ENCODE peak calls at places on chromosome 22, in four cellular contexts. W is CD4-positive, CD25-positive, alpha-beta regulatory T cell; Y is CD8-positive, alpha-beta T cell; E is neuronal stem cell. P is an unnamed sample.

GRCh38 chr22:31977141-31977781 is 32.9 kb downstream of the YWHAH start:
- DNase-seq in W (peak), Y (peak), E (peak), P (no peak)

GRCh38 chr22:31680764-31681624 is 19.0 kb upstream of the PISD start:
- DNase-seq in W (no peak), Y (no peak), E (no peak), P (no peak)

GRCh38 chr22:26487996-26488395 is 4.3 kb downstream of the SRRD start:
- DNase-seq in W (no peak), Y (no peak), E (no peak), P (no peak)

GRCh38 chr22:24578355-24579241 is 14.3 kb downstream of the LRRC75B start:
- DNase-seq in W (no peak), Y (no peak), E (no peak), P (no peak)

GRCh38 chr22:29799217-29799680 is 32.1 kb downstream of the UQCR10 start:
- DNase-seq in W (no peak), Y (no peak), E (no peak), P (peak)

GRCh38 chr22:41181349-41182241 is 23.5 kb upstream of the L3MBTL2 start:
- DNase-seq in W (no peak), Y (no peak), E (no peak), P (peak)

GRCh38 chr22:43402128-43402527 is 9.7 kb upstream of the MPPED1 start:
- DNase-seq in W (no peak), Y (no peak), E (no peak), P (no peak)

GRCh38 chr22:33888821-33889220 is 31.5 kb downstream of the LARGE1 start:
- DNase-seq in W (no peak), Y (no peak), E (no peak), P (no peak)

GRCh38 chr22:22201185-22201924 is 43.2 kb upstream of the VPREB1 start:
- DNase-seq in W (no peak), Y (no peak), E (peak), P (no peak)

GRCh38 chr22:36211237-36211881 is 9.8 kb upstream of the APOL4 start:
- DNase-seq in W (no peak), Y (no peak), E (no peak), P (peak)
- H3K27ac ChIP-seq in W (no peak), Y (no peak), E (no peak), P (no peak)

GRCh38 chr22:23453277-23453676 is 126.8 kb downstream of the IGLL1 start:
- DNase-seq in W (no peak), Y (no peak), E (no peak), P (no peak)
- H3K27ac ChIP-seq in W (no peak), Y (no peak), E (no peak), P (no peak)

DNA sequence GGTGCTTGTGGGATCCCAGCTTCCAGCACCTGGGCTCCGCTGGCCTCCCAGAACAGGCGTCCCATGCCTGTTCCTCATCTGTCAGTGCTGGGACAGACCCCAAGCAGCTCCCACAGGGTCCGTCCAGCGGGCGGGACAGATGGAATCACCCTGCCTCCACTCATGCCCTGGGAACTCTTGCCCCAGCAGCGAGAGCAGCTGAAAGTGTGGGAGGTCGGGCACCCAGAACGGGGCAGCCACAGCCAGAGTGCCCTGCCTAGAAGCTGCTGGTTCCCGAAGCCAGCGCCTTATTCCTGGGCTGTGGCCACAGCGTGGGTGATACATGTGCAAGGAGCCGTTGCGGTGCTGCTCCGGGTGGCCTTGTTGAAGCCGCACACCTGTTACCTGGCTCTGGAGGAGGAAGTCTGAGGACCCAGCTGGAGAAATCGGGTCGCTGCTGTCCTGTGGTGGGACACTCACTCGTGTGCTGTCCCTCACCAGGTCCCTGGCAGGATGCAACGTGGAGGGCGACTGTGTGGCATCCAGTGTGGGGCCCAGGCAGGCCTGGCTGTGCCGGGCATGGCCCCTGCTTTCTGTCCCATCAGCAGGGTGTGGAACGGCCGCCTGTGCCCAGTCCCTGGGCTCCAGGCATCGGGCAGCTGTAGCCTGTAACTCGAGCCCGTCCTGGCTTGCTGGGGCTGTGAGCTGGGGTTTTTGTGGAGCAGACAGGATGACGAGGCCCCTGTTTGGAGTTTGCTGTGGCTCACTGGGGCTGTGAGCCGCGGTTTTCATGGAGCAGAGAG is 16.2 kb downstream of the GRAMD4 start:
- DNase-seq in W (no peak), Y (no peak), E (no peak), P (peak)
- H3K27ac ChIP-seq in W (no peak), Y (no peak), E (peak), P (peak)

DNA sequence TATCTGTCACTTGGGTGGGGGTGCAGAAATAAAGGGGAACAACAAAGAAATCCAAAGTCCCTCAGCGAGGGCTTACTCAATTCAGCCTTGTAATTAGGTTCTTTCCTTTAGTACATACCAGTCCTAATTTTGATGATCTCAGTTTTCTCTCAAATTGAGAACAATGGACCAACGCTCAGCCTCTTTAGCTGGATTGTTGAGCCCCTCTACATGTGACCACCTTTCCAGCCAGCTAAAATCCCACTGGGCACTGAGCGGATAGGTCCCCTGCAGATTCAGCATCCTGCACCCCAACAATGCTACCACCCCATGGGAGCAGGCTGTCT is 11.4 kb downstream of the TMEM184B start:
- DNase-seq in W (no peak), Y (no peak), E (no peak), P (no peak)
- H3K27ac ChIP-seq in W (no peak), Y (no peak), E (peak), P (peak)

GRCh38 chr22:19877626-19878339 is 23.1 kb upstream of the GNB1L start:
- DNase-seq in W (no peak), Y (no peak), E (no peak), P (peak)
- H3K27ac ChIP-seq in W (no peak), Y (no peak), E (no peak), P (no peak)

P was measured in upper lobe of left lung.